ENCODE peak calls at places on chromosomes 7 and 10, in six cellular contexts. O is frontal cortex, Q is cardiac septum, D is neuronal stem cell, H is kidney tubule cell, R is mesenchymal stem cell. F is an unnamed sample.

GRCh38 chr7:42843209-42843800 is 68.6 kb downstream of the C7orf25 start:
- DNase-seq in R (peak; percentile 54), Q (no peak), O (peak; percentile 24), D (peak; percentile 29), H (peak; percentile 38), F (peak; percentile 53)

GRCh38 chr10:114551310-114551972 is 106.6 kb downstream of the ABLIM1 start:
- DNase-seq in D (no peak), Q (no peak), O (no peak), R (peak; percentile 7), H (no peak), F (peak; percentile 93)

GRCh38 chr10:51097546-51097945 is 23.3 kb downstream of the PRKG1 start:
- DNase-seq in D (no peak), R (no peak), O (no peak), H (no peak), Q (no peak), F (no peak)

GRCh38 chr7:97145068-97145467 is 27.6 kb downstream of the SDHAF3 start:
- DNase-seq in D (no peak), Q (no peak), H (peak; percentile 35), O (no peak), R (peak; percentile 56), F (peak; percentile 58)

GRCh38 chr10:17348111-17349008 is 106.0 kb downstream of the ST8SIA6 start:
- DNase-seq in Q (no peak), O (peak; percentile 14), D (no peak), H (peak; percentile 88), R (no peak), F (peak; percentile 56)

GRCh38 chr7:12475362-12476063 is 71.8 kb upstream of the VWDE start:
- DNase-seq in R (peak; percentile 87), O (no peak), Q (no peak), H (peak; percentile 24), D (peak; percentile 43), F (peak; percentile 25)

GRCh38 chr7:30906520-30907240 is 5.0 kb upstream of the AQP1 start:
- DNase-seq in Q (no peak), D (no peak), R (no peak), O (no peak), H (peak; percentile 48), F (no peak)

GRCh38 chr7:51160411-51160810 is 156.2 kb downstream of the COBL start:
- DNase-seq in O (no peak), D (no peak), R (no peak), Q (no peak), H (no peak), F (no peak)

GRCh38 chr10:28246023-28246422 is 56.8 kb downstream of the MPP7 start:
- DNase-seq in R (no peak), O (no peak), Q (no peak), H (peak; percentile 13), D (no peak), F (no peak)

GRCh38 chr10:32237644-32238345 is 109.2 kb downstream of the EPC1 start:
- DNase-seq in O (no peak), Q (no peak), R (no peak), D (no peak), H (peak; percentile 39), F (no peak)

GRCh38 chr10:132590094-132590751 is 52.6 kb downstream of the INPP5A start:
- DNase-seq in O (no peak), R (no peak), D (no peak), H (no peak), Q (no peak), F (no peak)

GRCh38 chr10:51838506-51838905 is 139.1 kb upstream of the CSTF2T start:
- DNase-seq in H (no peak), Q (no peak), R (no peak), D (peak; percentile 42), O (no peak), F (peak; percentile 39)